ENCODE peak calls at places on chromosomes 4 and X, in eight cellular contexts. X, T, V, H, P, M, S and W are unnamed samples.
A peak's percentile ranks its signal among the peaks of the same experiment; 100 is the strongest.

GRCh38 chr4:174154455-174154854 is 129.0 kb downstream of the FBXO8 start:
- DNase-seq in P (no peak), M (no peak), X (no peak), H (peak; percentile 57), V (peak; percentile 46), T (peak; percentile 82), S (no peak), W (no peak)

GRCh38 chr4:183541081-183542045 is 36.5 kb downstream of the ING2 start:
- DNase-seq in T (no peak), H (peak; percentile 7), P (no peak), X (no peak), V (no peak), S (no peak), M (no peak), W (no peak)

GRCh38 chrX:108025954-108026616 is 18.8 kb upstream of the VSIG1 start:
- DNase-seq in P (no peak), M (no peak), X (no peak), T (no peak), V (no peak), S (no peak), H (no peak), W (no peak)

GRCh38 chr4:3644849-3645627 is 112.8 kb upstream of the LRPAP1 start:
- DNase-seq in X (peak; percentile 92), H (no peak), V (no peak), S (no peak), T (peak; percentile 34), M (no peak), P (no peak), W (no peak)

GRCh38 chrX:102651242-102651967 is at the start of gene GPRASP1:
- DNase-seq in S (peak; percentile 57), X (peak; percentile 86), M (no peak), H (no peak), T (no peak), V (peak; percentile 10), P (peak; percentile 9), W (peak; percentile 69)

GRCh38 chr4:173325007-173325736 is 9.0 kb downstream of the HMGB2 start:
- DNase-seq in V (no peak), S (no peak), X (no peak), M (no peak), P (no peak), H (no peak), T (no peak), W (no peak)

GRCh38 chrX:12080265-12080664 is 58.0 kb upstream of the FRMPD4 start:
- DNase-seq in P (no peak), M (no peak), T (peak; percentile 39), H (peak; percentile 43), S (no peak), X (no peak), V (no peak), W (no peak)

GRCh38 chr4:86549163-86549788 is 44.8 kb upstream of the PTPN13 start:
- DNase-seq in H (peak; percentile 85), S (no peak), X (no peak), T (peak; percentile 47), M (no peak), P (no peak), V (no peak), W (no peak)

GRCh38 chr4:110815950-110816349 is 193.1 kb upstream of the PITX2 start:
- DNase-seq in H (no peak), V (no peak), M (no peak), T (no peak), X (no peak), S (no peak), P (no peak), W (no peak)

GRCh38 chr4:137794779-137795178 is 262.5 kb upstream of the PCDH18 start:
- DNase-seq in S (no peak), V (peak; percentile 3), T (no peak), X (no peak), H (no peak), P (no peak), M (no peak), W (no peak)

GRCh38 chr4:80255374-80256095 is 10.9 kb upstream of the FGF5 start:
- DNase-seq in M (no peak), H (no peak), V (no peak), S (no peak), X (no peak), P (no peak), T (no peak), W (no peak)

GRCh38 chr4:65865489-65865888 is 195.2 kb upstream of the EPHA5 start:
- DNase-seq in H (peak; percentile 24), M (no peak), S (no peak), V (no peak), T (peak; percentile 5), X (no peak), P (no peak), W (no peak)

GRCh38 chr4:16129336-16129735 is 45.5 kb upstream of the PROM1 start:
- DNase-seq in P (no peak), S (no peak), M (no peak), T (no peak), H (no peak), V (peak; percentile 38), X (no peak), W (no peak)

GRCh38 chrX:72393836-72394517 is 88.3 kb upstream of the CITED1 start:
- DNase-seq in V (no peak), P (no peak), T (no peak), H (no peak), M (no peak), X (no peak), S (no peak), W (no peak)

GRCh38 chr4:7044415-7044930 is 1.3 kb downstream of the TADA2B start:
- DNase-seq in S (no peak), T (peak; percentile 30), H (no peak), M (no peak), X (no peak), V (no peak), P (no peak), W (no peak)

GRCh38 chr4:136935305-136935704 is 597.0 kb downstream of the PCDH18 start:
- DNase-seq in P (no peak), T (no peak), M (no peak), V (no peak), H (no peak), S (no peak), X (no peak), W (no peak)

GRCh38 chrX:25721564-25721963 is 416.6 kb upstream of the MAGEB18 start:
- DNase-seq in P (no peak), M (no peak), H (no peak), S (no peak), T (peak; percentile 47), X (no peak), V (peak; percentile 7), W (no peak)

GRCh38 chr4:168484626-168485025 is 4.3 kb upstream of the DDX60L start:
- DNase-seq in M (no peak), P (no peak), H (peak; percentile 85), T (no peak), V (no peak), X (no peak), S (no peak), W (no peak)

GRCh38 chr4:8928074-8928473 is 56.4 kb upstream of the HMX1 start:
- DNase-seq in H (no peak), V (no peak), T (no peak), S (no peak), X (no peak), P (no peak), M (no peak), W (no peak)

GRCh38 chrX:17441965-17442364 is 67.0 kb downstream of the NHS start:
- DNase-seq in P (no peak), S (no peak), V (no peak), H (peak; percentile 87), T (peak; percentile 49), X (no peak), M (no peak), W (no peak)

GRCh38 chrX:47169726-47170515 is 23.7 kb upstream of the UBA1 start:
- DNase-seq in X (peak; percentile 82), P (no peak), V (no peak), T (no peak), S (no peak), H (no peak), M (no peak), W (no peak)